ENCODE peak calls at places on chromosomes 16 and 17, in four cellular contexts. N, U, E and H are unnamed samples.

GRCh38 chr17:36089888-36090836 is at the start of gene CCL3:
- DNase-seq in N (no peak), U (no peak), E (no peak), H (no peak)

GRCh38 chr17:78315355-78316114 is 44.3 kb downstream of the SOCS3 start:
- DNase-seq in N (peak; percentile 82), U (peak; percentile 87), E (peak; percentile 76), H (no peak)

GRCh38 chr16:1543085-1543896 is 9.8 kb downstream of the TMEM204 start:
- DNase-seq in N (peak; percentile 61), U (peak; percentile 46), E (peak; percentile 78), H (no peak)

GRCh38 chr17:279776-280175 is 72.8 kb downstream of the RPH3AL start:
- DNase-seq in N (no peak), U (no peak), E (no peak), H (no peak)

GRCh38 chr16:69820926-69821541 is 58.9 kb downstream of the WWP2 start:
- DNase-seq in N (peak; percentile 33), U (no peak), E (no peak), H (no peak)

GRCh38 chr16:67170168-67170947 is at the start of gene NOL3:
- DNase-seq in N (peak; percentile 84), U (peak; percentile 74), E (peak; percentile 90), H (no peak)

GRCh38 chr16:56916571-56917403 is 15.2 kb upstream of the HERPUD1 start:
- DNase-seq in N (no peak), U (no peak), E (no peak), H (no peak)

GRCh38 chr17:48878920-48879898 is 13.4 kb upstream of the ATP5MC1 start:
- DNase-seq in N (peak; percentile 53), U (peak; percentile 40), E (no peak), H (peak; percentile 30)

GRCh38 chr17:60610481-60610880 is 10.5 kb downstream of the PPM1D start:
- DNase-seq in N (no peak), U (no peak), E (no peak), H (no peak)

GRCh38 chr17:80108321-80108971 is 7.1 kb downstream of the GAA start:
- DNase-seq in N (no peak), U (no peak), E (no peak), H (no peak)

GRCh38 chr17:3773511-3773910 is 27.5 kb downstream of the ITGAE start:
- DNase-seq in N (no peak), U (no peak), E (no peak), H (no peak)

DNA sequence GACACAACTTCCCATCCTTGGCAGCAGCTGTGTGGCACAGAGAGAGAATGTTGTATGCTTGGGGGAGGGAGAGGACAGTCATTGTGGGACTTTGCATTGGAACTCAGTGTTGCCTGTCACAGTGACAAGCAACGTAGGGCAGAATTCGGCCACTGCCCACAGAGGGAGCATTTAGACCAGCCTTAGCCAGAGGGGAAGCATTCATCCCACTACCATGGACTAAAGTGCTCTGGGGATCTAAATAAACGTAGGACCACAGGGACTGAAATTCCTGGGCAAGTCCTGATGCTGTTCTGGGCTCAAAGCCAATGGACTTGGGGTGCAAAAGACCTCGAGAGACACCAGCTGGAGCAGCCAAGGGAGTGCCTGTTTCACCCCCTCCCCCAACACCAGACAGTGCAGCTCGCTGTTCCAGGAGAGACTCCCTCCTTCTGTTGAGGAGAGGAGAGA is 44.9 kb downstream of the ABCA8 start:
- DNase-seq in N (no peak), U (no peak), E (peak; percentile 27), H (no peak)
- TF ChIP-seq CTCF in N (no peak), U (no peak), E (peak; percentile 12), H (no peak)

GRCh38 chr17:72592242-72592966 is 471.6 kb downstream of the SOX9 start:
- DNase-seq in N (peak; percentile 61), U (peak; percentile 46), E (peak; percentile 43), H (peak; percentile 32)
- TF ChIP-seq CTCF in N (no peak), U (no peak), E (no peak), H (peak; percentile 5)

GRCh38 chr16:27699540-27699939 is 149.6 kb downstream of the KATNIP start:
- DNase-seq in N (no peak), U (no peak), E (no peak), H (no peak)

GRCh38 chr16:27698746-27699145 is 148.8 kb downstream of the KATNIP start:
- DNase-seq in N (no peak), U (no peak), E (no peak), H (no peak)

GRCh38 chr16:27700596-27700995 is 150.7 kb downstream of the KATNIP start:
- DNase-seq in N (no peak), U (no peak), E (no peak), H (no peak)

GRCh38 chr16:27695161-27695560 is 145.2 kb downstream of the KATNIP start:
- DNase-seq in N (no peak), U (no peak), E (no peak), H (no peak)

GRCh38 chr16:27698266-27698665 is 148.3 kb downstream of the KATNIP start:
- DNase-seq in N (no peak), U (no peak), E (no peak), H (no peak)
- TF ChIP-seq CTCF in N (no peak), U (no peak), E (peak; percentile 20), H (peak; percentile 30)

GRCh38 chr17:7329360-7330098 is 394 bp upstream of the NEURL4 start:
- DNase-seq in N (peak; percentile 98), U (peak; percentile 98), E (peak; percentile 99), H (peak; percentile 97)
- TF ChIP-seq CTCF in N (no peak), U (no peak), E (peak; percentile 15), H (no peak)

DNA sequence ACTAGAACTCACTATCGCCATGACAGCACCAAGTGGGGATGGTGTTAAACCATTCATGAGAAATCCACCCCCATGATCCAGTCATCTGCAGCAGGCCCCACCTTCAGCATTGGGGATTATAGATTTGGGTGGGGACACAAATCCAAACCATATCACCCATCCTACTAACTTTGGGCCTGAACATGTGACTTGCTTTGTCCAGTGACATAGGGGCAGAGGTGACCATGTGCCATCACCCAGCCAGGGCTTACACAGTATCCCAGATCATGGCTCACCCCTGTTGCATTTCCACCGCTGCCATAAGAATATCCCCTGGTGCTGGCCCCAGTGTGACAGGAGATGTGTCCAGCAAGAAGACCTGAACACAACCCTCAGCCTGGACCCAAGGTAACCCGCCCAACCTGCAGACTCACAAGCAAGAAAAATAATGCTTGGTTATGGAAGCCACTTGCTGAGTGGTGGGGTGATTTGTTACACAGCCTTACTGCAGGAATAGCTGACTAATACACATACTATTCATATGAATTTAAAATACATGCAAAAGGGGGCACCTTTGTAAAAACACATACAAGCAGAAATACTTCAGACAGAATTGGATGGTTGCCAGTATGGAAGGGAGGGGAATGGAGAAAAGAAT is 130.9 kb downstream of the GSG1L start:
- DNase-seq in N (no peak), U (no peak), E (no peak), H (no peak)
- TF ChIP-seq CTCF in N (no peak), U (no peak), E (no peak), H (no peak)

GRCh38 chr17:2591040-2591640 is 2.3 kb upstream of the PAFAH1B1 start:
- DNase-seq in N (no peak), U (no peak), E (no peak), H (no peak)

GRCh38 chr17:2593846-2594656 is 597 bp downstream of the PAFAH1B1 start:
- DNase-seq in N (peak; percentile 82), U (peak; percentile 79), E (peak; percentile 85), H (peak; percentile 17)

GRCh38 chr17:2595200-2595599 is 1.7 kb downstream of the PAFAH1B1 start:
- DNase-seq in N (no peak), U (no peak), E (no peak), H (no peak)

GRCh38 chr17:2594657-2595085 is 1.2 kb downstream of the PAFAH1B1 start:
- DNase-seq in N (no peak), U (no peak), E (no peak), H (no peak)

GRCh38 chr17:2592974-2593845 is at the start of gene PAFAH1B1:
- DNase-seq in N (peak; percentile 93), U (peak; percentile 83), E (peak; percentile 94), H (peak; percentile 15)
- TF ChIP-seq CTCF in N (no peak), U (no peak), E (peak; percentile 36), H (peak; percentile 41)

GRCh38 chr17:33651631-33652030 is 358.5 kb upstream of the ASIC2 start:
- DNase-seq in N (no peak), U (no peak), E (no peak), H (peak; percentile 8)
- TF ChIP-seq CTCF in N (no peak), U (no peak), E (no peak), H (peak; percentile 47)

DNA sequence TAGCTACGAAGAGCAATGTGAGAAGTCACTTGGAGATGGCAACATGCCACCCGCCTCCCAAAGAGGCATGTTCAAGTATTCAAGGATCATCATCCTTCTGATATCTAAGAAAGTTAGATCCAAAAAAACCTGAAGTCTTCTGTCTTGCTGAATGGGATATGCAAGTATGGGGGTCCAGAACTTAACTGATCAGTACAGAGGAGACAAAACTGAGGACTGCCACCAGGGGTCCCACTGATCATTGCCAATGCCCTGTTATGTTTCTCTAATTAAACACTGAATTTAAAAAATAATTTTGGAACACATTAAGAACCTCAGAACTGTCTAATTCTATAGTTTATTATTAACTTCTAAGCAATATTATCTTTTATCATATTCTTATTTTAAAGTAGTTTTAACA is 99.7 kb downstream of the CDH8 start:
- DNase-seq in N (no peak), U (no peak), E (no peak), H (no peak)
- TF ChIP-seq CTCF in N (no peak), U (no peak), E (no peak), H (no peak)

DNA sequence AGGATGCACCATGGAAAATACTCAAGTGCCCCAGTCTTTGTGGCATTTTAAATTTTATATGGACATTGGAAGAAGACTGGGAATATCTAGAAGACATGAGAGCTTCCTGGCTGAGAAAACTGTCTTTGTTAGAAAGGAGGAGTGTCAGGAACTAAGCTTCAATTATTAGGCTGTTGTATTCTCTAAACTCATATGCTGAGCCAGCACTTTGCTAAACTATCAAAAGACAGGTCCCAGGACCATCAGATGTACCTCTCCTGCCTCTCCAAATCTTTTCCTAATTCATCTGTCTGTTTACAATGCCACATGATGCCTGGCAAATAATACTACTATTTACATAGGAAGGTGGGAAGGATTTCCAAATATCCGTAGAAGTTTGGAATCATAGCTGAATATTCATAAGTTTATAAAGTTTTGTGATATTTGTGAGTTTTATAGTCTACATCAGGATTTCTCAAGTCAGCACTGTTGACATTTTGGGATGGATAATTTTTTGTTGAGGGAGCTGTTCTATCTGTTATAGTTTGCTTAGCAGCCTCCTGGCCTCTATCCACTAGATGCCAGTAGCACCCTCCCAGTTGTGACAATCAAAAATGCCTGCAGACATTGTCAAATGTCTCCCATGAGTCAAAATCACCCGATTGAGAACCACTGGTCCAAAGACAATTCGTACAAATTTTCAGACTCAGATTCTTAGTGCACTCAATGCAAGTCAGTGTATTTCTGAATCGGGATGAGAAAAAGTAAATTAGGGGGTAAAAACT is 61.2 kb upstream of the NETO2 start:
- DNase-seq in N (no peak), U (no peak), E (no peak), H (peak; percentile 11)
- TF ChIP-seq CTCF in N (no peak), U (no peak), E (peak; percentile 34), H (peak; percentile 59)

GRCh38 chr16:50634947-50635346 is 46.2 kb downstream of the SNX20 start:
- DNase-seq in N (no peak), U (no peak), E (no peak), H (no peak)
- TF ChIP-seq CTCF in N (no peak), U (no peak), E (no peak), H (no peak)